ENCODE peak calls at places on chromosomes 2 and 18, in five cellular contexts. L is mucosa of descending colon, B is AG10803, G is fibroblast of villous mesenchyme, V is fibroblast of the aortic adventitia. W is an unnamed sample.

GRCh38 chr2:148483675-148484074 is 160.9 kb upstream of the EPC2 start:
- DNase-seq in L (no peak), B (no peak), G (no peak), V (no peak), W (no peak)

GRCh38 chr2:121485039-121485438 is 45.6 kb upstream of the RNU4ATAC start:
- DNase-seq in L (no peak), B (peak; percentile 76), G (no peak), V (peak; percentile 89), W (peak; percentile 77)

GRCh38 chr2:24009680-24010476 is at the start of gene MFSD2B:
- DNase-seq in L (no peak), B (peak; percentile 15), G (no peak), V (peak; percentile 11), W (no peak)

GRCh38 chr2:128369126-128369555 is 50.5 kb upstream of the HS6ST1 start:
- DNase-seq in L (no peak), B (peak; percentile 42), G (peak; percentile 38), V (peak; percentile 60), W (peak; percentile 20)

GRCh38 chr2:240258685-240259084 is 118.2 kb upstream of the OTOS start:
- DNase-seq in L (no peak), B (no peak), G (no peak), V (no peak), W (no peak)

GRCh38 chr2:39805936-39806608 is 27.0 kb upstream of the THUMPD2 start:
- DNase-seq in L (no peak), B (peak; percentile 72), G (peak; percentile 10), V (peak; percentile 25), W (peak; percentile 51)

GRCh38 chr2:122203523-122203922 is 448.1 kb downstream of the TSN start:
- DNase-seq in L (no peak), B (peak; percentile 85), G (peak; percentile 3), V (peak; percentile 64), W (peak; percentile 90)

GRCh38 chr18:61628085-61628484 is 264.7 kb downstream of the RNF152 start:
- DNase-seq in L (no peak), B (peak; percentile 28), G (no peak), V (no peak), W (peak; percentile 36)

GRCh38 chr2:236705295-236706114 is 135.9 kb downstream of the ACKR3 start:
- DNase-seq in L (no peak), B (peak; percentile 25), G (no peak), V (no peak), W (no peak)

GRCh38 chr2:236700703-236701102 is 131.1 kb downstream of the ACKR3 start:
- DNase-seq in L (no peak), B (no peak), G (no peak), V (no peak), W (no peak)

GRCh38 chr2:236703906-236704305 is 134.3 kb downstream of the ACKR3 start:
- DNase-seq in L (no peak), B (no peak), G (no peak), V (no peak), W (no peak)

GRCh38 chr2:236703310-236703709 is 133.7 kb downstream of the ACKR3 start:
- DNase-seq in L (no peak), B (no peak), G (no peak), V (no peak), W (no peak)

DNA sequence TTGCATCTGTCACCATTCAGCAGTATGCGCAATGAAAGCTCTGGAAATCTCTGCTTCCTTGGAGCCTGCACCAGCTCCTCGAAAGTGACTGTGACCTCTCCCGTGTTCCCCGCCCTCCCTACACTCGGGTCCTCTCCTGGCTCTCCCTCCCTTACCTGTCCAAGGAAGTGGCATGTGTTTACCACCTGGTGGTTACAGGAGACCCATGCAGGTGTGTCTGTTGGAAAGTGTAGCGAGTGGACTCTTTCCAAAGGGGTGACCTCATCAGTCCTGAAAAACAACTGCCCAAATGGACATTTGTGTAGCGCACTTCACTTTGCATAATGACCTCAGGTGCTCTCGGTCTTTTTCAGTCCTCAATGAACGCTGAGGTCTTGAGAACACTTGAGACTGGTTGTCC is 133.1 kb downstream of the ACKR3 start:
- DNase-seq in L (no peak), B (no peak), G (no peak), V (no peak), W (no peak)
- TF ChIP-seq CTCF in L (no peak), B (no peak), G (no peak), V (no peak), W (no peak)

GRCh38 chr18:31688601-31689000 is 4.2 kb upstream of the B4GALT6 start:
- DNase-seq in L (no peak), B (no peak), G (no peak), V (no peak), W (no peak)

GRCh38 chr18:31685097-31686082 is 1.0 kb upstream of the B4GALT6 start:
- DNase-seq in L (peak; percentile 83), B (peak; percentile 72), G (peak; percentile 86), V (peak; percentile 70), W (peak; percentile 82)

GRCh38 chr18:31687529-31687928 is 3.1 kb upstream of the B4GALT6 start:
- DNase-seq in L (no peak), B (no peak), G (no peak), V (no peak), W (no peak)

GRCh38 chr18:31686572-31686971 is 2.2 kb upstream of the B4GALT6 start:
- DNase-seq in L (no peak), B (no peak), G (no peak), V (no peak), W (no peak)

GRCh38 chr18:31687016-31687415 is 2.6 kb upstream of the B4GALT6 start:
- DNase-seq in L (no peak), B (no peak), G (no peak), V (no peak), W (no peak)
- H3K4me3 ChIP-seq in L (no peak overlapping the region), B (no peak overlapping the region), G (no peak overlapping the region), V (no peak overlapping the region), W (no peak overlapping the region)

DNA sequence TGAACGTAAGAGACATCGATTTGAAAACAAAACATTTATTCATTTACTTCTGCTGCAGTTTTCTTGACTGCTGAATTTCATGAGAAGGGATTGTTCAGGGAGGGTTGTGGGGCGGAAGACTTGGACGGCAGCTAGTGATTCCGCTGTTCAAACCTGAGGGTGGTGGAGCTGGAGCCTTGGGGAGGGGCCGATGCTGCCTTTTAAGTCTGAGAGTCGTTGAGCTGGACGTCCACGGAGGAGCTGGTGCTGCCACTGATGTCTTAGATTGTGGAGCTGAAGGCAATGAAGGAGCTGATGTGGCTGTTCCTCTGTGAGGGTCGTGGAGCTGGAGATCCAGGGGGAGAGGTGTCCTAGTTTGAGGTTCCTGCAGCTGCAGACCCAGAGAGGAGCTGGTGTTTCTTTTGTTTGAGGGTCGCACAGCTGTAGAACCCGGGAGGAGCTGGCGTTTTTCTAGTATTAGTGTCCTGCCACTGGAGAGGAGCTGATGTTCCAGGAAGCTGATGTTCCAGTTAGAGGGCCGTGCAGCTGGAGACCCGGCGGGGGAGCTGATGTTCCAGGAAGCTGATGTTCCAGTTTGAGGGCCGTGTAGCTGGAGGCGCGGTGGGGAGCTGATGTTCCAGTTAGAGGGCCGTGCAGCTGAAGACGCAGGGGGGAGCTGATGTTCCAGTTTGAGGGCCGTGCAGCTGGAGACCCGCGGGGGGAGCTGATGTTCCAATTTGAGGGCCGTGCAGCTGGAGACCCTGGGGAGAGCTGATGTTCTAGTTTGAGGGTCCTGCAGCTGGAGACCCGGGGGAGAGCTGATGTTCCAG is 150.9 kb downstream of the RTP5 start:
- DNase-seq in L (no peak), B (peak; percentile 27), G (peak; percentile 43), V (peak; percentile 11), W (no peak)
- TF ChIP-seq CTCF in L (no peak), B (peak; percentile 30), G (peak; percentile 22), V (no peak), W (no peak)

GRCh38 chr2:51620830-51621229 is 588.9 kb upstream of the NRXN1 start:
- DNase-seq in L (no peak), B (no peak), G (no peak), V (no peak), W (peak; percentile 24)
- H3K4me3 ChIP-seq in L (no peak overlapping the region), B (no peak overlapping the region), G (no peak overlapping the region), V (no peak overlapping the region), W (no peak overlapping the region)

DNA sequence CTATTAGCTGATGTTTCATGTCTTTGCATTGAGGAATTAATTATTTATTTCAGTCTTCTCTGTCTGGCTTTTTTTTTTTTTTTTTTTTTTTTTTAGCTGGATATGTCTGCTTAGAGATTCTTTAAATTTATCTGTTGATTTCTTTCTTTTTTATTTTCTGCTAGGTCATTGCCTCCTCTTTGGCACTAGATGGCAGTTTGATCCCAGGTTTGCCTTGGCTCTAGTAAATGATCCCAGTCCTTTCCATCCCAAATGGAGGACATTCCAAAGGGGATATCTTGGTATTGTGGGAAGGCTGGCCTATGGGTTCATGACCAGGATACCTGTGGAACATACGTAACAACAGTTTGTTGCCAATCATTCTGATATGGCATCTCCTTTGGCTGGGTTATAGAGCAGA is 339.5 kb upstream of the GCFC2 start:
- DNase-seq in L (no peak), B (no peak), G (no peak), V (no peak), W (no peak)
- TF ChIP-seq CTCF in L (no peak), B (no peak), G (no peak), V (no peak), W (no peak)